ENCODE peak calls at places on chromosome 18, in ten cellular contexts. T is upper lobe of right lung, V is HCT116, G is GM12865, W is K562, Q is kidney epithelial cell, B is neuronal stem cell, Y is heart right ventricle, S is tibial artery, P is ovary. O is an unnamed sample.

GRCh38 chr18:49464718-49465598 is 4.5 kb upstream of the DYM start:
- DNase-seq in Y (no peak), V (no peak), S (no peak), P (no peak), T (no peak), B (peak), G (no peak), W (no peak), Q (no peak), O (no peak)

GRCh38 chr18:36756262-36756661 is 72.5 kb downstream of the TPGS2 start:
- DNase-seq in B (no peak), W (no peak), Q (no peak), P (no peak), T (no peak), Y (no peak), V (no peak), G (no peak), S (no peak), O (no peak)

GRCh38 chr18:31061945-31062344 is 19.4 kb upstream of the DSC3 start:
- DNase-seq in P (no peak), Q (no peak), Y (no peak), B (no peak), G (peak), T (no peak), S (no peak), V (no peak), W (no peak), O (no peak)

GRCh38 chr18:72995558-72995957 is 127.8 kb upstream of the NETO1 start:
- DNase-seq in V (no peak), T (no peak), B (no peak), Y (no peak), P (no peak), G (no peak), W (no peak), S (no peak), Q (no peak), O (no peak)

GRCh38 chr18:10131036-10131774 is 217.4 kb downstream of the VAPA start:
- DNase-seq in W (no peak), Y (no peak), G (no peak), V (no peak), P (no peak), Q (no peak), T (no peak), B (no peak), S (no peak), O (no peak)

GRCh38 chr18:72867721-72868665 is at the start of gene NETO1:
- DNase-seq in G (no peak), V (no peak), W (no peak), Y (no peak), Q (no peak), B (peak), P (no peak), T (no peak), S (no peak), O (no peak)

GRCh38 chr18:79613186-79613931 is 66.2 kb upstream of the CTDP1 start:
- DNase-seq in Q (no peak), Y (no peak), B (no peak), T (peak), G (no peak), P (no peak), S (peak), W (no peak), V (no peak), O (no peak)

GRCh38 chr18:56096861-56097260 is 508.9 kb upstream of the TCF4 start:
- DNase-seq in S (no peak), G (no peak), T (no peak), Q (no peak), W (no peak), P (no peak), B (no peak), V (no peak), Y (no peak), O (no peak)

GRCh38 chr18:43904209-43904837 is 627.0 kb upstream of the SYT4 start:
- DNase-seq in Y (no peak), S (no peak), T (no peak), P (no peak), Q (no peak), G (no peak), W (no peak), V (no peak), B (no peak), O (no peak)

GRCh38 chr18:77209587-77209986 is 40.1 kb upstream of the GALR1 start:
- DNase-seq in G (no peak), Q (no peak), B (no peak), T (no peak), Y (no peak), V (no peak), W (no peak), S (no peak), P (no peak), O (peak)

GRCh38 chr18:77210249-77210648 is 39.4 kb upstream of the GALR1 start:
- DNase-seq in W (no peak), B (no peak), V (no peak), G (no peak), Y (no peak), S (no peak), P (no peak), T (no peak), Q (no peak), O (no peak)

GRCh38 chr18:77206676-77207370 is 42.8 kb upstream of the GALR1 start:
- DNase-seq in T (no peak), G (no peak), V (no peak), B (no peak), W (no peak), P (peak), Y (no peak), Q (no peak), S (peak), O (peak)

GRCh38 chr18:77207540-77207939 is 42.1 kb upstream of the GALR1 start:
- DNase-seq in V (peak), Q (no peak), G (peak), P (peak), B (no peak), S (peak), T (peak), Y (peak), W (no peak), O (no peak)

GRCh38 chr18:77208969-77209368 is 40.7 kb upstream of the GALR1 start:
- DNase-seq in W (no peak), S (peak), Y (peak), T (no peak), Q (no peak), P (no peak), G (peak), B (no peak), V (no peak), O (peak)
- H3K4me3 ChIP-seq in W (no peak), S (no peak), Y (peak), T (peak), Q (no peak), P (no peak), G (peak), B (no peak), V (no peak), O (no peak)

GRCh38 chr18:6781846-6782245 is 52.3 kb downstream of the ARHGAP28 start:
- DNase-seq in Q (no peak), V (no peak), G (no peak), W (no peak), Y (no peak), P (peak), S (no peak), T (no peak), B (no peak), O (peak)
- H3K4me3 ChIP-seq in Q (no peak), V (no peak), G (no peak), W (no peak), Y (no peak), P (no peak), S (no peak), T (no peak), B (no peak), O (no peak)

DNA sequence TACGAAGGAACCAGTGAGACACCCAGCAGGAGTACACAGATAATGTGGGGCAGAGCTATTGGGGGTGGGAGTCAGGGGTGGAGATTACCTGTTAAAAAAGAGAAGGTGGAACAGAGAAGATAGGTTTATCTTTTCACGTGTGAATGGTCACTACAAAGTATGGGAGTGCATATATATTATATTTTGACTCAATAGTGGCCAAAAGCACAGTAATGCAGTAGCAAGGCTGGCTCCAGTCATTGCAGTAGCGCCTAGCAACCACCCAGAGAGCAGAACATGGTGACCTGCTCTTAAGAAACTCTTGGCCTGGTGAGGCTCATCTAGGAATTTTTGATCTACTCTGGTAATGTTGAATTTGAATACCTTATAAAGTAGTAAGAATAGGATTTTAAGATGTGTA is 1.0 kb downstream of the IMPACT start:
- DNase-seq in B (no peak), W (no peak), V (no peak), Y (no peak), Q (no peak), S (no peak), P (no peak), T (no peak), G (peak), O (peak)
- H3K4me3 ChIP-seq in B (peak), W (peak), V (peak), Y (peak), Q (peak), S (peak), P (peak), T (peak), G (peak), O (peak)

DNA sequence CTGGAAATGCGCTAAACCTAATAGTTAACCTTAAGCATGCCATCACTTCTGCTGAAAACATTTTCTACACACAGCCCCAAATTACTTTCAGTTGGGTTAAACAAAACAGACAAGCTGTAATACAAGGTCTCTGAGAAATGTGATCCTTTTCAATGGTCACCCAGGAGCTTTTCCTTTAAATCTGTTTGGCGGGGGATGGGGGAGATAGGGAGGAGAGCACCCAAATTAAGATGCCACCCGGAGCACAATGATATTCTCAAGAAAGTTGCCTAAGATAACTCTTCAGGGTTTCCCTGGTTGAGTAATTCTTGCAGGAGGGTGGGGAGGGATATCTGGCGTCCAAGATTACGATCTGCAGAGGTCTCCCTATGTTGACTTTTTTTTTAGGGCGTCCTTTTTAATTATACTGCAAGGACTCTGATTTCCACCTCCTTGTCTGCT is 971 bp downstream of the GAREM1 start:
- DNase-seq in W (no peak), G (no peak), B (peak), V (no peak), T (no peak), P (no peak), Q (no peak), S (no peak), Y (no peak), O (no peak)
- H3K4me3 ChIP-seq in W (peak), G (peak), B (peak), V (peak), T (peak), P (peak), Q (peak), S (peak), Y (peak), O (peak)

GRCh38 chr18:35616664-35617423 is 35.3 kb downstream of the GALNT1 start:
- DNase-seq in G (peak), W (no peak), Y (peak), V (no peak), Q (peak), T (peak), P (no peak), S (peak), B (no peak), O (peak)
- H3K4me3 ChIP-seq in G (no peak), W (no peak), Y (no peak), V (no peak), Q (no peak), T (no peak), P (no peak), S (no peak), B (no peak), O (peak)

GRCh38 chr18:61149786-61150185 is 183.4 kb upstream of the CDH20 start:
- DNase-seq in V (no peak), G (no peak), B (no peak), W (no peak), S (no peak), T (no peak), P (no peak), Q (no peak), Y (no peak), O (no peak)

GRCh38 chr18:61153571-61153970 is 179.7 kb upstream of the CDH20 start:
- DNase-seq in P (no peak), Q (no peak), W (no peak), S (no peak), T (no peak), B (no peak), G (no peak), V (no peak), Y (no peak), O (no peak)

DNA sequence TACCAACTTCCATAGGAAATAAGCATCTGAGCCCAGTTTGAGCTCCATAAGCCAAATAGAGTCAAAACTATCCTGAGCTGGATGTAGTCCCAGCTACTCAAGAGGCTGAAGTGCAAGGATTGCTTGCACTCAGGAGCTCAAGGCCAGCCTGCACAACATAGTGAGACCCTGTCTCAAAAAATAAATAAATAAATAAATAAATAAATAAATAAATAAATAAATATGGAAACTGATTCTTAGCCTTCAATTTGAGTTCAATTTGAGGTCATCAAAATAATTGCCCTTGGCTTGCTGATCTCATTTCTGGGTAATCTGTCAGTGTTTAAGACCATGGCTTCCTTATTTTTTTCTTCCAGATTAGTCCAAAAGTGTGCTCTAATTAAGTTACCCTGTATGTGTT is 184.9 kb upstream of the CDH20 start:
- DNase-seq in V (no peak), P (no peak), W (no peak), S (no peak), B (no peak), G (no peak), Y (no peak), Q (no peak), T (no peak), O (no peak)
- H3K4me3 ChIP-seq in V (no peak), P (no peak), W (no peak), S (no peak), B (no peak), G (no peak), Y (no peak), Q (no peak), T (no peak), O (no peak)

DNA sequence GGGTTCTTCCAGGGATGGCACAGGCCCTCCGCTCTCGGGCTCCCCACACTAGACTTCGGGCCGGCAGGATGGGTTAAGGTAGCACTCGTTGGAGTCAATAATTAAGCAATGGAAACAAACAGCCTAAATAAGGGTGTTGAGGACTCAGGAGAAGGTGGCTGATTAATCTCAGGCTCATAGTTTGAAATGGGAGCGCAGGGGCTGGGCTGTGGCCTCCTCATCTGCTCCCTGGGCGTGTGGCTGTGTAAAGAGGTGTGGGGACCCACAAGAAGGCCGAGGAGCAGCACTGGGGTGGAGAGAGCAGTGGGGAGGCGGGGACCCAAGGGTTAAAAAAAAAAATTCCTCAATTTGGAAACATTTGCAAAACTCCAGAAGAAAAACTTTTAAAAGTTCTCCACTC is 1.3 kb upstream of the TUBB6 start:
- DNase-seq in W (no peak), Q (no peak), B (no peak), T (no peak), V (no peak), P (no peak), S (no peak), Y (no peak), G (no peak), O (no peak)
- H3K4me3 ChIP-seq in W (no peak), Q (no peak), B (peak), T (peak), V (no peak), P (peak), S (peak), Y (peak), G (no peak), O (peak)

DNA sequence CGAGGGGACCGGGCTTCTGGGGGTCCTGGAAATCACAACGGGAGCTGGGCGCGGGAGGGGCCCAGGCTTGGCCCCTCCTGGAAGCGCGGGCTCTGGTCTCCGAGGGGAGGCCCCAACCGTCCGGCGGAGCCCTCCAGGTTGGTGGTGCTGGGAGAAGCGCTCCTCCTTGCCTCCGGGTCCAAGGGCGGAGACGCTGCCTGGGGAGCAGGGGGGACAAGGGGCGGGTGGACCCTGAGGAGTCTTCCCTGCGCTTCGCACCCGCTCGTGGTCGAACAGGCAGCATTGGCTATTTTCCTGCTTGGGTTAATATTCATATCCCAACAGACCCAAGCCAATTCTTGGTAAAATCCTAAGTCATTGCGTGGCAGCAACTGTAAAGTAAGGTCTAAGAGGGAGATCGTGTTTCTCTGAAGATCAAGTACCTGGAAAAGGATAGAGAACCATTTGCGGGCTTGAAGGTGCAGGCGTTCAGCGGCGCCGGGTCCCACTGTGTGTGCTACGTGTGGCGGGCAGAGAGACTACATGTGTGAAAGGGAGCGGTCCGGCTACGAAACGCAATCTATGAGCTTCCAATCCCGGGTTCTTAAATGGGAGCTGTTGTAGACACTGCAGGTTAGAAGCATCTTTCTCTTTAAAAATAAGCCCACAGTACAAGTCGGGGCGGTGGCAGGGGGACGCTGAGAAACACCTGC is 805 bp downstream of the CIDEA start:
- DNase-seq in Q (no peak), B (no peak), P (no peak), T (no peak), W (no peak), S (no peak), G (no peak), V (no peak), Y (no peak), O (no peak)
- H3K4me3 ChIP-seq in Q (no peak), B (no peak), P (no peak), T (no peak), W (no peak), S (no peak), G (no peak), V (no peak), Y (no peak), O (no peak)

O was measured in skeletal muscle cell.